ENCODE peak calls at places on chromosomes 7 and 10, in six cellular contexts. One of them, this sample, is unnamed.

GRCh38 chr10:78038791-78039547 is 5.3 kb downstream of the RPS24 start:
- DNase-seq in hepatocyte: no peak
- DNase-seq in BE2C: no peak
- DNase-seq in GM06990: no peak
- DNase-seq in adrenal gland: no peak
- DNase-seq in NT2/D1: no peak
- DNase-seq in this sample: no peak

GRCh38 chr10:132470306-132471124 is 67.1 kb upstream of the INPP5A start:
- DNase-seq in BE2C: no peak
- DNase-seq in NT2/D1: no peak
- DNase-seq in adrenal gland: no peak
- DNase-seq in hepatocyte: no peak
- DNase-seq in GM06990: no peak
- DNase-seq in this sample: no peak

GRCh38 chr7:5234852-5235831 is 45.1 kb downstream of the WIPI2 start:
- DNase-seq in adrenal gland: no peak
- DNase-seq in BE2C: no peak
- DNase-seq in hepatocyte: peak; percentile 56
- DNase-seq in GM06990: peak; percentile 70
- DNase-seq in NT2/D1: no peak
- DNase-seq in this sample: no peak

GRCh38 chr10:131561897-131562296 is 250.4 kb upstream of the TCERG1L start:
- DNase-seq in NT2/D1: no peak
- DNase-seq in GM06990: no peak
- DNase-seq in BE2C: no peak
- DNase-seq in hepatocyte: no peak
- DNase-seq in adrenal gland: no peak
- DNase-seq in this sample: no peak

GRCh38 chr7:41027428-41028115 is 675.3 kb downstream of the INHBA start:
- DNase-seq in NT2/D1: no peak
- DNase-seq in BE2C: no peak
- DNase-seq in hepatocyte: no peak
- DNase-seq in adrenal gland: no peak
- DNase-seq in GM06990: no peak
- DNase-seq in this sample: no peak

GRCh38 chr10:70551971-70552422 is 50.5 kb downstream of the PRF1 start:
- DNase-seq in NT2/D1: no peak
- DNase-seq in GM06990: no peak
- DNase-seq in hepatocyte: peak; percentile 77
- DNase-seq in BE2C: no peak
- DNase-seq in adrenal gland: no peak
- DNase-seq in this sample: no peak

GRCh38 chr10:42969147-42969546 is 107.7 kb upstream of the RET start:
- DNase-seq in hepatocyte: no peak
- DNase-seq in GM06990: no peak
- DNase-seq in NT2/D1: no peak
- DNase-seq in BE2C: no peak
- DNase-seq in adrenal gland: no peak
- DNase-seq in this sample: no peak

GRCh38 chr7:74579800-74580685 is 77.5 kb upstream of the GTF2I start:
- DNase-seq in hepatocyte: peak; percentile 86
- DNase-seq in GM06990: no peak
- DNase-seq in BE2C: no peak
- DNase-seq in adrenal gland: no peak
- DNase-seq in NT2/D1: no peak
- DNase-seq in this sample: peak; percentile 40

GRCh38 chr7:116432517-116432916 is 67.0 kb upstream of the CAV2 start:
- DNase-seq in GM06990: no peak
- DNase-seq in hepatocyte: no peak
- DNase-seq in BE2C: no peak
- DNase-seq in NT2/D1: no peak
- DNase-seq in adrenal gland: no peak
- DNase-seq in this sample: no peak

GRCh38 chr7:7707756-7708310 is 10.6 kb downstream of the RPA3 start:
- DNase-seq in BE2C: no peak
- DNase-seq in hepatocyte: peak; percentile 31
- DNase-seq in GM06990: no peak
- DNase-seq in adrenal gland: no peak
- DNase-seq in NT2/D1: peak; percentile 47
- DNase-seq in this sample: no peak

GRCh38 chr7:23558303-23558702 is 26.5 kb upstream of the TRA2A start:
- DNase-seq in adrenal gland: no peak
- DNase-seq in hepatocyte: no peak
- DNase-seq in NT2/D1: no peak
- DNase-seq in GM06990: no peak
- DNase-seq in BE2C: no peak
- DNase-seq in this sample: no peak

DNA sequence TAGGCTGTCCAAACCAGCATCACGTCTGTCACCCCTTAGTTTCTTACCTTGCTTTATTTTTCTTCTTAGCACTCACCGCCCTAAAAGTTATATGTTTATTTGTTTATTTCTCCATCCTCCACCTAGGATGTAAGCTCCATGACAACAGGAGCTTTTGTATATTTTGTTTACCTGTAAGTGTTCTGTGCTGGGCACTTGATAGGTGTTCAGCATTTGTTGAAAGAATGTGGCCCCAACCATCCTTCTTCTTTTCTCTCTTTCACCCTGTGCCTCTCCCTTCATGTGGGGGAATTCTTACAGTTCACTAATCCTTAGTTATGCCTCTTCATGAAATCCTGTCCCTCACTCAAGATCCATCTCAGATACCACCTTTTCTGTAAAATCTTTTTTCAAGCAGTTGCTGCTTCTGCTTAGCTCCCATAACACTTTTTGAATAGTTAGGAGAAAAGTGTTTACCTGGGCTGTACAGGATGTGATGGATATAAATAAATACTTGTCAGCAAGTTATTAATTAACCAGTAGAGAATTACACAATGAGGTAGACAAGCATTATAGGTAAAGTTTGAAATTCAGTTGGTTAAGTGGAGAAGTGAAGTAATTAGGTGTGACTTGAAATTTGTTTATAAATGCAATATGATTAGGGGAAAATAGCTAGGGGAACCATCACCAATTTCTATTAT is 9.7 kb downstream of the AHR start:
- DNase-seq in adrenal gland: no peak
- DNase-seq in NT2/D1: no peak
- DNase-seq in GM06990: no peak
- DNase-seq in hepatocyte: no peak
- DNase-seq in BE2C: no peak
- DNase-seq in this sample: no peak
- H3K4me3 ChIP-seq in adrenal gland: no peak overlapping the region
- H3K4me3 ChIP-seq in NT2/D1: no peak overlapping the region
- H3K4me3 ChIP-seq in GM06990: no peak overlapping the region
- H3K4me3 ChIP-seq in hepatocyte: no peak overlapping the region
- H3K4me3 ChIP-seq in BE2C: no peak overlapping the region
- H3K4me3 ChIP-seq in this sample: no peak overlapping the region

DNA sequence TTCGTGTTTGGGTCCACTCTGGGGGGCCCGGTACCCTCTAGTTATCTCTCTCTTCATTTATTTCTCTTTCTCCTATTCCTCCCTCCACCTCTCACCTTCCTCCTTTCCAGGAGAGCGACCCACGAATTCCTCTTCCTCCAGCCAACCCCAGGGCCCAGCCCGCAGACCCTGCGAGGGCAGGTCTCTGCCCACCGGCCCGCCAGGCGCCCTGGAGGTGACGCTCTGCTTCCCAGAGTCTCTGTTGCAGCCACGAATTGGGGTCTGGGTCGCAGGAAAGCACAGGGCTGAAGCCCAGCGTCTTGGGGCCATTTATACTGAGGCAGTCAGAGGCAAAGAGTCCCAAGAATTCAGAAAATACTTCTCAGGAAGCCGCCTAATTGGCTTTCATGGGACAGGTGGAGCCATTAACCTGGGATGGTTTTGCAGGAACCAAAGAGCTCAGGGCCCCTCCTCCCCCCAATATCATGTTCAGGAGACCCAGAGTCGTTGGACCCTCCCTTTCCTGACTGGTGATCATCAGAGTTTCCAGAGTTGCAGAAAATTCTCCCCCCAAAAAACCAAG is 2.7 kb upstream of the EN2 start:
- DNase-seq in BE2C: no peak
- DNase-seq in NT2/D1: no peak
- DNase-seq in GM06990: no peak
- DNase-seq in adrenal gland: no peak
- DNase-seq in hepatocyte: no peak
- DNase-seq in this sample: no peak
- H3K27me3 ChIP-seq in BE2C: peaks cover 97% of the 10 kb centered on the region
- H3K27me3 ChIP-seq in NT2/D1: peaks cover 95% of the 10 kb centered on the region
- H3K27me3 ChIP-seq in GM06990: peaks cover 2% of the 10 kb centered on the region
- H3K27me3 ChIP-seq in adrenal gland: peaks cover 92% of the 10 kb centered on the region
- H3K27me3 ChIP-seq in hepatocyte: peaks cover 96% of the 10 kb centered on the region
- H3K27me3 ChIP-seq in this sample: peaks cover 35% of the 10 kb centered on the region

GRCh38 chr7:130940326-130940725 is 206.3 kb upstream of the KLF14 start:
- DNase-seq in hepatocyte: no peak
- DNase-seq in GM06990: no peak
- DNase-seq in BE2C: no peak
- DNase-seq in adrenal gland: no peak
- DNase-seq in NT2/D1: no peak
- DNase-seq in this sample: no peak
- H3K4me3 ChIP-seq in hepatocyte: no peak overlapping the region
- H3K4me3 ChIP-seq in GM06990: no peak overlapping the region
- H3K4me3 ChIP-seq in BE2C: peak overlapping the region; percentile 71
- H3K4me3 ChIP-seq in adrenal gland: no peak overlapping the region
- H3K4me3 ChIP-seq in NT2/D1: no peak overlapping the region
- H3K4me3 ChIP-seq in this sample: peak overlapping the region; percentile 58

GRCh38 chr10:5043716-5044115 is 40.1 kb upstream of the AKR1C2 start:
- DNase-seq in BE2C: no peak
- DNase-seq in GM06990: no peak
- DNase-seq in adrenal gland: no peak
- DNase-seq in NT2/D1: no peak
- DNase-seq in hepatocyte: no peak
- DNase-seq in this sample: no peak

GRCh38 chr10:5042922-5043321 is 39.3 kb upstream of the AKR1C2 start:
- DNase-seq in BE2C: no peak
- DNase-seq in adrenal gland: no peak
- DNase-seq in GM06990: no peak
- DNase-seq in hepatocyte: no peak
- DNase-seq in NT2/D1: no peak
- DNase-seq in this sample: no peak

GRCh38 chr10:5046410-5046809 is 42.8 kb upstream of the AKR1C2 start:
- DNase-seq in NT2/D1: no peak
- DNase-seq in hepatocyte: no peak
- DNase-seq in BE2C: no peak
- DNase-seq in adrenal gland: no peak
- DNase-seq in GM06990: no peak
- DNase-seq in this sample: no peak

GRCh38 chr10:5045095-5045494 is 41.4 kb upstream of the AKR1C2 start:
- DNase-seq in GM06990: no peak
- DNase-seq in NT2/D1: no peak
- DNase-seq in hepatocyte: no peak
- DNase-seq in adrenal gland: no peak
- DNase-seq in BE2C: no peak
- DNase-seq in this sample: no peak

GRCh38 chr10:5047912-5048628 is 44.4 kb upstream of the AKR1C2 start:
- DNase-seq in NT2/D1: no peak
- DNase-seq in adrenal gland: no peak
- DNase-seq in hepatocyte: no peak
- DNase-seq in GM06990: no peak
- DNase-seq in BE2C: no peak
- DNase-seq in this sample: no peak
- H3K27me3 ChIP-seq in NT2/D1: no peaks in the 10 kb centered on the region
- H3K27me3 ChIP-seq in adrenal gland: no peaks in the 10 kb centered on the region
- H3K27me3 ChIP-seq in hepatocyte: no peaks in the 10 kb centered on the region
- H3K27me3 ChIP-seq in GM06990: no peaks in the 10 kb centered on the region
- H3K27me3 ChIP-seq in BE2C: no peaks in the 10 kb centered on the region
- H3K27me3 ChIP-seq in this sample: no peaks in the 10 kb centered on the region

GRCh38 chr7:26162431-26162830 is 10.4 kb downstream of the NFE2L3 start:
- DNase-seq in BE2C: no peak
- DNase-seq in hepatocyte: no peak
- DNase-seq in NT2/D1: no peak
- DNase-seq in adrenal gland: no peak
- DNase-seq in GM06990: no peak
- DNase-seq in this sample: no peak

GRCh38 chr7:26155531-26156375 is 3.8 kb downstream of the NFE2L3 start:
- DNase-seq in GM06990: no peak
- DNase-seq in BE2C: no peak
- DNase-seq in hepatocyte: no peak
- DNase-seq in NT2/D1: no peak
- DNase-seq in adrenal gland: no peak
- DNase-seq in this sample: peak; percentile 37

GRCh38 chr7:26157520-26158105 is 5.6 kb downstream of the NFE2L3 start:
- DNase-seq in BE2C: no peak
- DNase-seq in GM06990: no peak
- DNase-seq in adrenal gland: no peak
- DNase-seq in NT2/D1: no peak
- DNase-seq in hepatocyte: no peak
- DNase-seq in this sample: no peak

GRCh38 chr7:26156454-26157365 is 4.7 kb downstream of the NFE2L3 start:
- DNase-seq in hepatocyte: peak; percentile 51
- DNase-seq in NT2/D1: no peak
- DNase-seq in GM06990: peak; percentile 67
- DNase-seq in adrenal gland: no peak
- DNase-seq in BE2C: no peak
- DNase-seq in this sample: peak; percentile 71

GRCh38 chr7:26159243-26159642 is 7.2 kb downstream of the NFE2L3 start:
- DNase-seq in GM06990: no peak
- DNase-seq in NT2/D1: no peak
- DNase-seq in hepatocyte: no peak
- DNase-seq in BE2C: no peak
- DNase-seq in adrenal gland: no peak
- DNase-seq in this sample: no peak
- H3K4me3 ChIP-seq in GM06990: no peak overlapping the region
- H3K4me3 ChIP-seq in NT2/D1: no peak overlapping the region
- H3K4me3 ChIP-seq in hepatocyte: no peak overlapping the region
- H3K4me3 ChIP-seq in BE2C: no peak overlapping the region
- H3K4me3 ChIP-seq in adrenal gland: no peak overlapping the region
- H3K4me3 ChIP-seq in this sample: no peak overlapping the region

DNA sequence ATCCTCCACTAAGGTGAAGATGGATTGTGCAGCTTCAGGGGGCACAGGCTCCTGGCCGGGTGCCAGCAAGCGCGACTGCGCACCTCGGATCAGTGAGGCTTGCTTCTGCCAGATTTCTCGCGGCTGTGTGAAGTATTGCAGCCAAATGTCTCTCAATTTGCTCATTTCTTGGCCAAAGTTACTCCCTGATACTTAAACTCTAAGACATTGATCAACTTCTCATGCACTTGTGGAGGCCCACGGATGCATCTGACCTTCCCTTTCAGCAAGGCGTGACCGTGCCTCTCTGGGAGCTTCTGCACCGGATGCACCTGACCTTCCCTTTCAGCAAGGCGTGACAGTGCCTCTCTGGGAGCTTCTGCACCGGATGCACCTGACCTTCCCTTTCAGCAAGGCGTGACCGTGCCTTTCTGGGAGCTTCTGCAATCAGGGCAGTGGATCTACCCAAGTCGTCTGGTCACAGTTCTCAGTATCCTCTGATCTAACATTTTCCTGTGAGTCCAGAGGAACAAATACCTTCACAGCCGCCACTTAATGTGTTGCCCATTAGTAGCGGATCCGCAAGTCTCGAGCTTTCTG is 248.3 kb downstream of the ADARB2 start:
- DNase-seq in adrenal gland: no peak
- DNase-seq in GM06990: peak; percentile 79
- DNase-seq in BE2C: no peak
- DNase-seq in NT2/D1: no peak
- DNase-seq in hepatocyte: no peak
- DNase-seq in this sample: no peak
- H3K27me3 ChIP-seq in adrenal gland: no peaks in the 10 kb centered on the region
- H3K27me3 ChIP-seq in GM06990: no peaks in the 10 kb centered on the region
- H3K27me3 ChIP-seq in BE2C: no peaks in the 10 kb centered on the region
- H3K27me3 ChIP-seq in NT2/D1: no peaks in the 10 kb centered on the region
- H3K27me3 ChIP-seq in hepatocyte: no peaks in the 10 kb centered on the region
- H3K27me3 ChIP-seq in this sample: no peaks in the 10 kb centered on the region

GRCh38 chr7:159141660-159142059 is 3.0 kb downstream of the VIPR2 start:
- DNase-seq in BE2C: no peak
- DNase-seq in adrenal gland: no peak
- DNase-seq in GM06990: no peak
- DNase-seq in NT2/D1: peak; percentile 36
- DNase-seq in hepatocyte: peak; percentile 60
- DNase-seq in this sample: no peak
- H3K4me3 ChIP-seq in BE2C: no peak overlapping the region
- H3K4me3 ChIP-seq in adrenal gland: no peak overlapping the region
- H3K4me3 ChIP-seq in GM06990: no peak overlapping the region
- H3K4me3 ChIP-seq in NT2/D1: no peak overlapping the region
- H3K4me3 ChIP-seq in hepatocyte: no peak overlapping the region
- H3K4me3 ChIP-seq in this sample: no peak overlapping the region